ENCODE peak calls at places on chromosomes 4 and X, in four cellular contexts. N is Calu3, P is germinal center, C is astrocyte. Z is an unnamed sample.

GRCh38 chrX:123859828-123860505 is at the start of gene XIAP:
- DNase-seq in N (peak; percentile 90), C (peak; percentile 81), P (peak; percentile 79), Z (peak; percentile 89)

GRCh38 chr4:86019906-86020305 is 339.9 kb downstream of the MAPK10 start:
- DNase-seq in P (no peak), N (no peak), C (no peak), Z (no peak)

GRCh38 chrX:124023838-124024238 is 62.3 kb downstream of the STAG2 start:
- DNase-seq in P (no peak), C (peak; percentile 12), N (no peak), Z (no peak)

GRCh38 chr4:2927696-2928075 is 35.5 kb downstream of the NOP14 start:
- DNase-seq in P (no peak), C (no peak), N (no peak), Z (no peak)

GRCh38 chr4:187179086-187180070 is 455.7 kb upstream of the FAT1 start:
- DNase-seq in P (no peak), C (no peak), N (no peak), Z (no peak)

GRCh38 chrX:39821011-39821708 is 276.6 kb downstream of the BCOR start:
- DNase-seq in P (no peak), N (peak; percentile 26), C (peak; percentile 16), Z (peak; percentile 73)

GRCh38 chr4:180688480-180688879 is 1554.7 kb upstream of the TENM3 start:
- DNase-seq in C (no peak), N (no peak), P (no peak), Z (no peak)

GRCh38 chr4:67480810-67481209 is 64.5 kb downstream of the CENPC start:
- DNase-seq in C (no peak), N (no peak), P (no peak), Z (no peak)

GRCh38 chr4:122874194-122874593 is 47.6 kb downstream of the FGF2 start:
- DNase-seq in C (peak; percentile 82), N (peak; percentile 17), P (no peak), Z (peak; percentile 16)

GRCh38 chrX:115297189-115297588 is 7.7 kb downstream of the LUZP4 start:
- DNase-seq in N (no peak), P (no peak), C (no peak), Z (no peak)

GRCh38 chr4:105952596-105952995 is 57.3 kb downstream of the NPNT start:
- DNase-seq in P (no peak), C (no peak), N (no peak), Z (no peak)

GRCh38 chr4:169042608-169043007 is 32.6 kb upstream of the CBR4 start:
- DNase-seq in N (no peak), C (no peak), P (no peak), Z (no peak)

GRCh38 chr4:6343950-6344408 is 74.3 kb downstream of the WFS1 start:
- DNase-seq in N (peak; percentile 68), P (no peak), C (peak; percentile 76), Z (peak; percentile 52)

GRCh38 chr4:148092316-148093014 is 349.7 kb downstream of the NR3C2 start:
- DNase-seq in C (no peak), P (no peak), N (no peak), Z (no peak)

GRCh38 chr4:77921701-77922100 is 59.1 kb downstream of the MRPL1 start:
- DNase-seq in C (peak; percentile 94), P (no peak), N (peak; percentile 8), Z (peak; percentile 37)

GRCh38 chr4:54090804-54091623 is 8.9 kb upstream of the GSX2 start:
- DNase-seq in N (peak; percentile 30), P (peak; percentile 77), C (no peak), Z (peak; percentile 55)

GRCh38 chrX:15447985-15448639 is 45.0 kb downstream of the PIR start:
- DNase-seq in C (peak; percentile 57), N (no peak), P (no peak), Z (no peak)

GRCh38 chr4:102285831-102286230 is 59.5 kb downstream of the SLC39A8 start:
- DNase-seq in N (no peak), C (no peak), P (no peak), Z (no peak)

GRCh38 chr4:111208970-111209369 is 586.1 kb upstream of the PITX2 start:
- DNase-seq in N (no peak), C (no peak), P (no peak), Z (no peak)

GRCh38 chr4:184805462-184806245 is 20.1 kb downstream of the ACSL1 start:
- DNase-seq in N (peak; percentile 48), P (peak; percentile 39), C (no peak), Z (peak; percentile 57)

GRCh38 chrX:7158468-7158990 is 10.6 kb upstream of the PUDP start:
- DNase-seq in N (no peak), P (no peak), C (no peak), Z (no peak)

Z was measured in hepatocyte.